ENCODE peak calls at places on chromosomes 1 and 21, in five cellular contexts. B is ACHN; N is activated CD4-positive, alpha-beta T cell treated with anti-CD3 and anti-CD28 coated beads, Interleukin-2, amount 50 U/mL, for 24 hours; Z is IMR-90; O is C1 segment of cervical spinal cord. P is an unnamed sample.

GRCh38 chr21:14706712-14707111 is 160.6 kb upstream of the SAMSN1 start:
- DNase-seq in B (no peak), N (no peak), Z (no peak), O (no peak), P (no peak)

GRCh38 chr1:218693584-218693983 is 348.4 kb downstream of the TGFB2 start:
- DNase-seq in B (no peak), N (no peak), Z (no peak), O (no peak), P (no peak)

GRCh38 chr1:53559391-53559815 is 100.2 kb downstream of the DMRTB1 start:
- DNase-seq in B (no peak), N (no peak), Z (no peak), O (no peak), P (no peak)

GRCh38 chr1:145926706-145927072 is 595 bp downstream of the RBM8A start:
- DNase-seq in B (no peak), N (peak; percentile 41), Z (no peak), O (no peak), P (no peak)

GRCh38 chr1:183487686-183488442 is 15.6 kb downstream of the SMG7 start:
- DNase-seq in B (no peak), N (no peak), Z (no peak), O (no peak), P (no peak)

GRCh38 chr1:91851130-91852010 is 34.6 kb downstream of the TGFBR3 start:
- DNase-seq in B (peak; percentile 45), N (no peak), Z (peak; percentile 89), O (peak; percentile 24), P (peak; percentile 82)

GRCh38 chr1:212606042-212606733 is 2.4 kb upstream of the ATF3 start:
- DNase-seq in B (no peak), N (no peak), Z (no peak), O (no peak), P (peak; percentile 33)

GRCh38 chr1:40049745-40050144 is 9.2 kb downstream of the CAP1 start:
- DNase-seq in B (no peak), N (no peak), Z (peak; percentile 43), O (no peak), P (no peak)

GRCh38 chr1:245800901-245801605 is 646.3 kb downstream of the KIF26B start:
- DNase-seq in B (no peak), N (no peak), Z (peak; percentile 80), O (no peak), P (peak; percentile 81)

GRCh38 chr1:209368864-209369598 is 214.5 kb upstream of the CAMK1G start:
- DNase-seq in B (peak; percentile 24), N (no peak), Z (peak; percentile 96), O (no peak), P (peak; percentile 74)

GRCh38 chr1:162233066-162233465 is 143.6 kb downstream of the SPATA46 start:
- DNase-seq in B (no peak), N (no peak), Z (no peak), O (no peak), P (no peak)

GRCh38 chr1:228087771-228088251 is 5.3 kb downstream of the ARF1 start:
- DNase-seq in B (peak; percentile 72), N (no peak), Z (peak; percentile 65), O (no peak), P (peak; percentile 79)

GRCh38 chr1:41767534-41767933 is 151.2 kb downstream of the HIVEP3 start:
- DNase-seq in B (no peak), N (no peak), Z (no peak), O (no peak), P (no peak)

GRCh38 chr1:47181955-47182680 is 7.7 kb downstream of the PDZK1IP1 start:
- DNase-seq in B (peak; percentile 94), N (no peak), Z (peak; percentile 33), O (no peak), P (no peak)

GRCh38 chr1:22257286-22258275 is 114.7 kb upstream of the WNT4 start:
- DNase-seq in B (no peak), N (no peak), Z (no peak), O (no peak), P (no peak)

GRCh38 chr1:183920651-183921050 is 115.7 kb downstream of the RGL1 start:
- DNase-seq in B (no peak), N (no peak), Z (no peak), O (peak; percentile 34), P (no peak)

GRCh38 chr1:9558946-9559545 is 19.8 kb downstream of the SLC25A33 start:
- DNase-seq in B (no peak), N (no peak), Z (no peak), O (no peak), P (no peak)

GRCh38 chr21:44894687-44895302 is 21.3 kb upstream of the PTTG1IP start:
- DNase-seq in B (no peak), N (no peak), Z (no peak), O (no peak), P (no peak)

GRCh38 chr1:1337793-1338147 is 6.7 kb downstream of the TAS1R3 start:
- DNase-seq in B (no peak), N (peak; percentile 25), Z (no peak), O (no peak), P (no peak)

GRCh38 chr1:100441651-100442050 is 89.3 kb downstream of the CDC14A start:
- DNase-seq in B (no peak), N (no peak), Z (no peak), O (no peak), P (no peak)

GRCh38 chr21:28627261-28627660 is 365.4 kb downstream of the LTN1 start:
- DNase-seq in B (no peak), N (no peak), Z (no peak), O (no peak), P (no peak)

GRCh38 chr1:152458384-152459185 is 44.5 kb upstream of the CRNN start:
- DNase-seq in B (peak; percentile 86), N (peak; percentile 76), Z (peak; percentile 65), O (peak; percentile 64), P (peak; percentile 84)

GRCh38 chr1:219308367-219308766 is 134.7 kb downstream of the LYPLAL1 start:
- DNase-seq in B (no peak), N (no peak), Z (no peak), O (no peak), P (no peak)

GRCh38 chr1:21673277-21673780 is 4.2 kb upstream of the RAP1GAP start:
- DNase-seq in B (no peak), N (no peak), Z (peak; percentile 25), O (no peak), P (peak; percentile 40)

GRCh38 chr1:53121319-53122172 is 20.9 kb downstream of the SLC1A7 start:
- DNase-seq in B (no peak), N (no peak), Z (peak; percentile 74), O (no peak), P (no peak)

GRCh38 chr1:56397811-56398231 is 181.5 kb downstream of the PLPP3 start:
- DNase-seq in B (no peak), N (no peak), Z (peak; percentile 30), O (no peak), P (peak; percentile 79)

GRCh38 chr21:42806489-42807140 is 72.7 kb downstream of the WDR4 start:
- DNase-seq in B (no peak), N (no peak), Z (no peak), O (no peak), P (no peak)

GRCh38 chr1:94009304-94009703 is 100.1 kb upstream of the GCLM start:
- DNase-seq in B (no peak), N (no peak), Z (no peak), O (no peak), P (no peak)

GRCh38 chr21:42997053-42997452 is 22.7 kb downstream of the PKNOX1 start:
- DNase-seq in B (peak; percentile 76), N (no peak), Z (peak; percentile 99), O (no peak), P (peak; percentile 91)

GRCh38 chr1:43058545-43059360 is 100.1 kb upstream of the SLC2A1 start:
- DNase-seq in B (no peak), N (no peak), Z (peak; percentile 68), O (no peak), P (peak; percentile 38)

GRCh38 chr1:220511785-220512184 is 16.2 kb upstream of the MARK1 start:
- DNase-seq in B (no peak), N (no peak), Z (no peak), O (no peak), P (no peak)

GRCh38 chr21:35738342-35738961 is 321.9 kb downstream of the SETD4 start:
- DNase-seq in B (no peak), N (no peak), Z (peak; percentile 4), O (no peak), P (no peak)

GRCh38 chr1:921011-921837 is 2.5 kb upstream of the SAMD11 start:
- DNase-seq in B (peak; percentile 77), N (no peak), Z (peak; percentile 71), O (peak; percentile 27), P (peak; percentile 94)

GRCh38 chr1:110548381-110548780 is 29.4 kb upstream of the KCNA10 start:
- DNase-seq in B (peak; percentile 39), N (no peak), Z (peak; percentile 8), O (no peak), P (peak; percentile 13)

GRCh38 chr1:48532976-48533375 is 61.0 kb upstream of the SPATA6 start:
- DNase-seq in B (no peak), N (no peak), Z (no peak), O (no peak), P (no peak)

GRCh38 chr1:245458761-245459174 is 304.0 kb downstream of the KIF26B start:
- DNase-seq in B (no peak), N (no peak), Z (peak; percentile 16), O (no peak), P (peak; percentile 31)

P was measured in adipocyte.